ENCODE peak calls at places on chromosomes 4 and X, in seven cellular contexts. One of them, this sample, is unnamed.

GRCh38 chr4:83558693-83559092 is 22.8 kb downstream of the GPAT3 start:
- DNase-seq in lower leg skin: no peak
- DNase-seq in heart left ventricle: no peak
- DNase-seq in BJ: no peak
- DNase-seq in MM.1S: no peak
- DNase-seq in mucosa of descending colon: no peak
- DNase-seq in OCI-LY7: no peak
- DNase-seq in this sample: no peak

GRCh38 chr4:13535708-13536361 is 8.5 kb downstream of the NKX3-2 start:
- DNase-seq in heart left ventricle: no peak
- DNase-seq in mucosa of descending colon: no peak
- DNase-seq in OCI-LY7: no peak
- DNase-seq in BJ: no peak
- DNase-seq in MM.1S: peak; percentile 5
- DNase-seq in lower leg skin: no peak
- DNase-seq in this sample: no peak

GRCh38 chr4:173793937-173794510 is 264.0 kb upstream of the HAND2 start:
- DNase-seq in MM.1S: no peak
- DNase-seq in BJ: no peak
- DNase-seq in lower leg skin: no peak
- DNase-seq in heart left ventricle: no peak
- DNase-seq in mucosa of descending colon: no peak
- DNase-seq in OCI-LY7: no peak
- DNase-seq in this sample: no peak

GRCh38 chrX:49129427-49129826 is 5.9 kb upstream of the GPKOW start:
- DNase-seq in heart left ventricle: no peak
- DNase-seq in BJ: no peak
- DNase-seq in lower leg skin: no peak
- DNase-seq in mucosa of descending colon: no peak
- DNase-seq in OCI-LY7: no peak
- DNase-seq in MM.1S: no peak
- DNase-seq in this sample: no peak

GRCh38 chrX:6821730-6822129 is 286.8 kb upstream of the VCX3A start:
- DNase-seq in OCI-LY7: no peak
- DNase-seq in heart left ventricle: no peak
- DNase-seq in lower leg skin: no peak
- DNase-seq in mucosa of descending colon: peak; percentile 1
- DNase-seq in BJ: no peak
- DNase-seq in MM.1S: no peak
- DNase-seq in this sample: no peak

GRCh38 chr4:165814256-165815010 is 58.6 kb upstream of the TLL1 start:
- DNase-seq in OCI-LY7: no peak
- DNase-seq in heart left ventricle: no peak
- DNase-seq in MM.1S: no peak
- DNase-seq in lower leg skin: no peak
- DNase-seq in BJ: no peak
- DNase-seq in mucosa of descending colon: no peak
- DNase-seq in this sample: peak; percentile 82

GRCh38 chr4:153346563-153346962 is 2.1 kb downstream of the MND1 start:
- DNase-seq in lower leg skin: no peak
- DNase-seq in heart left ventricle: no peak
- DNase-seq in MM.1S: no peak
- DNase-seq in BJ: no peak
- DNase-seq in OCI-LY7: peak; percentile 60
- DNase-seq in mucosa of descending colon: no peak
- DNase-seq in this sample: no peak

GRCh38 chrX:6985537-6985936 is 162.0 kb upstream of the STS start:
- DNase-seq in BJ: no peak
- DNase-seq in OCI-LY7: no peak
- DNase-seq in lower leg skin: no peak
- DNase-seq in MM.1S: no peak
- DNase-seq in mucosa of descending colon: no peak
- DNase-seq in heart left ventricle: no peak
- DNase-seq in this sample: no peak

GRCh38 chr4:86857341-86858052 is 8.3 kb upstream of the SLC10A6 start:
- DNase-seq in OCI-LY7: no peak
- DNase-seq in heart left ventricle: no peak
- DNase-seq in lower leg skin: no peak
- DNase-seq in MM.1S: no peak
- DNase-seq in BJ: no peak
- DNase-seq in mucosa of descending colon: no peak
- DNase-seq in this sample: no peak

GRCh38 chrX:25025615-25026014 is 9.8 kb upstream of the ARX start:
- DNase-seq in BJ: no peak
- DNase-seq in lower leg skin: no peak
- DNase-seq in OCI-LY7: no peak
- DNase-seq in mucosa of descending colon: no peak
- DNase-seq in MM.1S: no peak
- DNase-seq in heart left ventricle: no peak
- DNase-seq in this sample: no peak

GRCh38 chrX:25028726-25029125 is 13.0 kb upstream of the ARX start:
- DNase-seq in mucosa of descending colon: no peak
- DNase-seq in lower leg skin: no peak
- DNase-seq in BJ: peak; percentile 5
- DNase-seq in heart left ventricle: no peak
- DNase-seq in MM.1S: no peak
- DNase-seq in OCI-LY7: no peak
- DNase-seq in this sample: peak; percentile 78

GRCh38 chrX:25034889-25035288 is 19.1 kb upstream of the ARX start:
- DNase-seq in OCI-LY7: no peak
- DNase-seq in MM.1S: no peak
- DNase-seq in heart left ventricle: no peak
- DNase-seq in lower leg skin: no peak
- DNase-seq in BJ: no peak
- DNase-seq in mucosa of descending colon: no peak
- DNase-seq in this sample: no peak

GRCh38 chrX:25023908-25024307 is 8.1 kb upstream of the ARX start:
- DNase-seq in lower leg skin: no peak
- DNase-seq in mucosa of descending colon: no peak
- DNase-seq in MM.1S: no peak
- DNase-seq in BJ: no peak
- DNase-seq in OCI-LY7: no peak
- DNase-seq in heart left ventricle: no peak
- DNase-seq in this sample: no peak

DNA sequence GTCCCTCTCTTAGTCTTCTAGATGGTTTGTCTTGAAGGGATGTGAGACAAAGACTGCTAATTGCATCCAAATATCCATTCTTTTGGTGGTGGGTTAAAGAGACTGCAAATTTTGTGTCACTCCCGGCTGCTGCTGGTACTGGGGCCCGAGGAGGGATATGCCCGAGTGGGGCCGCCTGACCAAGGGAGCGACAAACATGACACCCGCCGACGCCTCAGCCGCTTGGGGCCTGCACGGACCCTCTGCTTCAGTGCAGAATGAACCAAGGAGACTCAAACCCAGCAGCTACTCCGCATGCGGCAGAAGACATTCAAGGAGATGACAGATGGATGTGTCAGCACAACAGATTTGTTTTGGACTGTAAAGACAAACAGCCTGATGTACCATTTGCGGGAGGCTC is 13.5 kb upstream of the ARX start:
- DNase-seq in mucosa of descending colon: no peak
- DNase-seq in lower leg skin: no peak
- DNase-seq in heart left ventricle: no peak
- DNase-seq in BJ: no peak
- DNase-seq in OCI-LY7: no peak
- DNase-seq in MM.1S: no peak
- DNase-seq in this sample: no peak
- H3K4me3 ChIP-seq in mucosa of descending colon: no peak overlapping the region
- H3K4me3 ChIP-seq in lower leg skin: no peak overlapping the region
- H3K4me3 ChIP-seq in heart left ventricle: no peak overlapping the region
- H3K4me3 ChIP-seq in BJ: no peak overlapping the region
- H3K4me3 ChIP-seq in OCI-LY7: no peak overlapping the region
- H3K4me3 ChIP-seq in MM.1S: no peak overlapping the region
- H3K4me3 ChIP-seq in this sample: no peak overlapping the region

DNA sequence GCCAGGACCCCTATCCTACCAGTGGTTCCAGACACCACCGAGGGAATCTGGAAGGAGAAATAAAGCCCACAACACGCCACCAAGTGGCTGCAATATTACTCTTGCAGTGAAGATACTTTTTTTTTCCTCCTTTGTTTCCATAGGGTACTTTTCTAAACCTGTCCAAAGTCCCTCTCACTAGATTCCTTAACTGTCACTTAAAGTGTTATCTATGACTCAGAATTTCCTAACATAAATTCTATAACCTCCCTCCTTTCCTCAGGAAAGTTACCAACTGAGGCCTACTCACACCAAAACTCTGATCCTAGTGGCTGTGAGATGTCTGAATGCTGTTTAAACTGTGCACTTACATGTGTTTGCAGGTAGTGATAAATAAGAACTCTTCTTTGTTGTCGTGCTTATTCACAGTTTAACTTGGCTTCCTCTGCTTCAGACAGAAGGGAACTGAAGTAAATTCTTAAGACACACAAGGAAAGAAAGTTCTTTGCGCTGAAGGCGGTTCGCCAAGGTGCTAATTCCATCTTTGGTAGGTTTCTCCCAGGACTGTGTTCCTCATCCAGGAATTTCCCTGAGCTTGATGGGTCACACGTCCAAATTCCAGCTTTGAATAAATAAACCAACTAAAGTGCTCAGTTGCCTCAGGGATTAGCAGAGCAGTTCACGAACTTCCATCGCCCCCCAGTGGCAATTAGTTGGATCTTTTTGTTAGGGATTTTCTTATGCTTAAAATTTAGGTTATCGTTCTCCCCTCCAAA is 10.7 kb upstream of the HCCS start:
- DNase-seq in mucosa of descending colon: peak; percentile 60
- DNase-seq in OCI-LY7: no peak
- DNase-seq in MM.1S: no peak
- DNase-seq in heart left ventricle: no peak
- DNase-seq in lower leg skin: no peak
- DNase-seq in BJ: peak; percentile 31
- DNase-seq in this sample: peak; percentile 31
- TF ChIP-seq CTCF in mucosa of descending colon: peak; percentile 12
- TF ChIP-seq CTCF in OCI-LY7: peak; percentile 57
- TF ChIP-seq CTCF in MM.1S: peak; percentile 46
- TF ChIP-seq CTCF in heart left ventricle: peak; percentile 30
- TF ChIP-seq CTCF in lower leg skin: no peak
- TF ChIP-seq CTCF in BJ: peak; percentile 56
- TF ChIP-seq CTCF in this sample: peak; percentile 48

GRCh38 chr4:3648195-3648594 is 116.0 kb upstream of the LRPAP1 start:
- DNase-seq in OCI-LY7: no peak
- DNase-seq in MM.1S: no peak
- DNase-seq in BJ: no peak
- DNase-seq in mucosa of descending colon: no peak
- DNase-seq in heart left ventricle: no peak
- DNase-seq in lower leg skin: no peak
- DNase-seq in this sample: no peak
- H3K4me3 ChIP-seq in OCI-LY7: no peak overlapping the region
- H3K4me3 ChIP-seq in MM.1S: no peak overlapping the region
- H3K4me3 ChIP-seq in BJ: no peak overlapping the region
- H3K4me3 ChIP-seq in mucosa of descending colon: no peak overlapping the region
- H3K4me3 ChIP-seq in heart left ventricle: no peak overlapping the region
- H3K4me3 ChIP-seq in lower leg skin: no peak overlapping the region
- H3K4me3 ChIP-seq in this sample: no peak overlapping the region

DNA sequence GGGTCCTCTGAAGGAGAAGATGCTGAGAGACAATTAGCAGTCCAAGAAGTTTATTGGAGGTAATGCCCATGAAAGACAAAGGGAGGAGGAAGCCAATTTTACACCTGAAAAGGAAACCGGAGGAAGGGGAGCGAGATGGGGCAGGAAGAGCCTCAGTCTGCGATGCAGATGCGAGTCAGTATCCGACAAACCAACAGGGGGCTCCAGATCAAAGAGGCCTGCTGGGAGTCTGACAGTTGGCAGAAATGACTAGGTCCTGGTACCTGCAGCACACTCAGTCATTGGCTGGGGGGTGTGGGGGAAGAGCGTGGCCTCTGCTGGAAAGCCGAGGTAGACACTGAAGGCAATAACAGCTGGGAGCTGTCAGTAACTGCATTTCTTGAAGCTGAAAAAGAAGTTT is 231.1 kb upstream of the CENPE start:
- DNase-seq in OCI-LY7: no peak
- DNase-seq in MM.1S: no peak
- DNase-seq in heart left ventricle: no peak
- DNase-seq in lower leg skin: no peak
- DNase-seq in mucosa of descending colon: no peak
- DNase-seq in BJ: no peak
- DNase-seq in this sample: no peak
- TF ChIP-seq CTCF in OCI-LY7: peak; percentile 46
- TF ChIP-seq CTCF in MM.1S: no peak
- TF ChIP-seq CTCF in heart left ventricle: no peak
- TF ChIP-seq CTCF in lower leg skin: no peak
- TF ChIP-seq CTCF in mucosa of descending colon: no peak
- TF ChIP-seq CTCF in BJ: no peak
- TF ChIP-seq CTCF in this sample: peak; percentile 25

GRCh38 chr4:186102931-186103330 is 1.6 kb upstream of the FAM149A start:
- DNase-seq in lower leg skin: no peak
- DNase-seq in OCI-LY7: no peak
- DNase-seq in MM.1S: no peak
- DNase-seq in heart left ventricle: no peak
- DNase-seq in mucosa of descending colon: no peak
- DNase-seq in BJ: no peak
- DNase-seq in this sample: no peak

GRCh38 chr4:186108391-186108790 is 3.9 kb downstream of the FAM149A start:
- DNase-seq in OCI-LY7: no peak
- DNase-seq in MM.1S: no peak
- DNase-seq in lower leg skin: no peak
- DNase-seq in heart left ventricle: no peak
- DNase-seq in mucosa of descending colon: no peak
- DNase-seq in BJ: no peak
- DNase-seq in this sample: no peak

GRCh38 chr4:186104895-186105720 is 604 bp downstream of the FAM149A start:
- DNase-seq in mucosa of descending colon: peak; percentile 43
- DNase-seq in heart left ventricle: no peak
- DNase-seq in lower leg skin: no peak
- DNase-seq in OCI-LY7: no peak
- DNase-seq in MM.1S: peak; percentile 14
- DNase-seq in BJ: no peak
- DNase-seq in this sample: no peak

GRCh38 chr4:186105721-186106335 is 1.3 kb downstream of the FAM149A start:
- DNase-seq in heart left ventricle: no peak
- DNase-seq in MM.1S: peak; percentile 80
- DNase-seq in mucosa of descending colon: peak; percentile 46
- DNase-seq in OCI-LY7: no peak
- DNase-seq in lower leg skin: no peak
- DNase-seq in BJ: no peak
- DNase-seq in this sample: no peak

DNA sequence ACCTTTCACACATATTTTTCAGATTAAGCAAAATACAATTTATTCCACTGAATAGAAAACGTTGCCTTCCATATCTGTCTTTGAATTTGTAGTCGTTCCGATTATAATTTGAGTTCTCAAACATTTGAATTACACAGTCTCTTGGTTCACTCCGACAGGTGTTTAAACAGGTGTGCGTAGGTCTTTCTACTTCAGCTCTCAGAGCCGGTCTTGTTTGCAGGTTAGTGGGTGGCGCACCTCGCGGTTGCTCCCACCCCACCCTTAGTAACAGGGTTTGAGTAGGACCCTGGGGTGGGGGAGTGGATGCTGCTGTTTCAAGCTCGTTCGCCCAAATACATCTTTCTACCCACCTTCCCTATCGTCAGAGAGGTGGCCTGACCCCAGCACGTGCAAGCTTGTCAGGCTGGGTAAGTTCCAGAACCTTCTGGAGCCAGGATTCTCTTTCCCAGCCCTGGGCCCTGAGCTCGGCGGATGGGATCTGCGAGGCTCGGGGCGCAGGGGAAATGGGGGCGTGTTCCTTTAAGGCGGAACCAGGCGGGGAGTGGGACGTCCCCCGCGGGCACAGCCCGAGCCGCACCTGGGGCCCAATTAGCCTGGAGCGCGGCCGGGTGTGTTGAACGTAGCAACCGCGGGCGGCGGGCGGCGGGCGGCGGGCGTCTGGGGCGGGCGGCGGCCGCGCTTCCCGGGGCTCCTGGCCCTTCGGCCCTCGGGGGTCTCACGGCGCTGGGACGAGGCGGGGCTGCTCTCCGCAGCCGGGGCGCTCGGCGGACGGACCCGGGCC is at the start of gene FAM149A:
- DNase-seq in OCI-LY7: no peak
- DNase-seq in MM.1S: peak; percentile 83
- DNase-seq in lower leg skin: no peak
- DNase-seq in heart left ventricle: no peak
- DNase-seq in mucosa of descending colon: peak; percentile 86
- DNase-seq in BJ: no peak
- DNase-seq in this sample: no peak
- H3K4me3 ChIP-seq in OCI-LY7: no peak within 1 kb of the TSS
- H3K4me3 ChIP-seq in MM.1S: peak within 1 kb of the TSS; percentile 62
- H3K4me3 ChIP-seq in lower leg skin: peak within 1 kb of the TSS; percentile 17
- H3K4me3 ChIP-seq in heart left ventricle: peak within 1 kb of the TSS; percentile 48
- H3K4me3 ChIP-seq in mucosa of descending colon: peak within 1 kb of the TSS; percentile 38
- H3K4me3 ChIP-seq in BJ: no peak within 1 kb of the TSS
- H3K4me3 ChIP-seq in this sample: peak within 1 kb of the TSS; percentile 42